ENCODE peak calls at places on chromosomes 6 and 20, in four cellular contexts. One of them, this sample, is unnamed.

GRCh38 chr6:49543087-49543858 is 7.2 kb upstream of the C6orf141 start:
- DNase-seq in uterus: no peak
- DNase-seq in body of pancreas: no peak
- DNase-seq in tibial nerve: no peak
- DNase-seq in this sample: no peak

GRCh38 chr6:146883640-146884531 is 285.1 kb downstream of the ADGB start:
- DNase-seq in uterus: no peak
- DNase-seq in body of pancreas: no peak
- DNase-seq in tibial nerve: no peak
- DNase-seq in this sample: no peak

GRCh38 chr6:166545156-166545555 is 41.3 kb downstream of the RAMACL start:
- DNase-seq in uterus: no peak
- DNase-seq in body of pancreas: no peak
- DNase-seq in tibial nerve: no peak
- DNase-seq in this sample: peak

GRCh38 chr6:111846511-111847409 is 26.5 kb downstream of the FYN start:
- DNase-seq in uterus: no peak
- DNase-seq in body of pancreas: no peak
- DNase-seq in tibial nerve: no peak
- DNase-seq in this sample: no peak

GRCh38 chr6:168016756-168017525 is 19.5 kb downstream of the KIF25 start:
- DNase-seq in uterus: no peak
- DNase-seq in body of pancreas: no peak
- DNase-seq in tibial nerve: no peak
- DNase-seq in this sample: peak

GRCh38 chr6:28543671-28544131 is 18.0 kb downstream of the GPX5 start:
- DNase-seq in uterus: peak
- DNase-seq in body of pancreas: no peak
- DNase-seq in tibial nerve: no peak
- DNase-seq in this sample: no peak

GRCh38 chr6:111474106-111474505 is 8.9 kb downstream of the REV3L start:
- DNase-seq in uterus: no peak
- DNase-seq in body of pancreas: no peak
- DNase-seq in tibial nerve: no peak
- DNase-seq in this sample: no peak

GRCh38 chr20:48909910-48910309 is 11.6 kb upstream of the ARFGEF2 start:
- DNase-seq in uterus: no peak
- DNase-seq in body of pancreas: no peak
- DNase-seq in tibial nerve: no peak
- DNase-seq in this sample: no peak

GRCh38 chr6:144936764-144937163 is 651.6 kb downstream of the UTRN start:
- DNase-seq in uterus: no peak
- DNase-seq in body of pancreas: no peak
- DNase-seq in tibial nerve: no peak
- DNase-seq in this sample: no peak

GRCh38 chr6:131007286-131007685 is 55.8 kb downstream of the EPB41L2 start:
- DNase-seq in uterus: no peak
- DNase-seq in body of pancreas: no peak
- DNase-seq in tibial nerve: no peak
- DNase-seq in this sample: no peak

GRCh38 chr20:38581013-38581412 is at the start of gene ADIG:
- DNase-seq in uterus: no peak
- DNase-seq in body of pancreas: peak
- DNase-seq in tibial nerve: no peak
- DNase-seq in this sample: no peak

GRCh38 chr6:53805725-53806124 is 10.9 kb downstream of the LRRC1 start:
- DNase-seq in uterus: no peak
- DNase-seq in body of pancreas: no peak
- DNase-seq in tibial nerve: no peak
- DNase-seq in this sample: no peak

GRCh38 chr6:110682460-110682853 is 132.8 kb downstream of the CDK19 start:
- DNase-seq in uterus: peak
- DNase-seq in body of pancreas: peak
- DNase-seq in tibial nerve: no peak
- DNase-seq in this sample: no peak

GRCh38 chr6:20846602-20847028 is 312.4 kb downstream of the CDKAL1 start:
- DNase-seq in uterus: no peak
- DNase-seq in body of pancreas: no peak
- DNase-seq in tibial nerve: no peak
- DNase-seq in this sample: no peak

GRCh38 chr20:11438412-11438811 is 479.3 kb upstream of the BTBD3 start:
- DNase-seq in uterus: no peak
- DNase-seq in body of pancreas: no peak
- DNase-seq in tibial nerve: no peak
- DNase-seq in this sample: no peak

GRCh38 chr20:58022711-58023110 is 205.7 kb downstream of the ANKRD60 start:
- DNase-seq in uterus: no peak
- DNase-seq in body of pancreas: no peak
- DNase-seq in tibial nerve: no peak
- DNase-seq in this sample: no peak

GRCh38 chr6:1538348-1538747 is 71.4 kb upstream of the FOXC1 start:
- DNase-seq in uterus: no peak
- DNase-seq in body of pancreas: no peak
- DNase-seq in tibial nerve: no peak
- DNase-seq in this sample: no peak

GRCh38 chr6:156783958-156784357 is 6.8 kb downstream of the ARID1B start:
- DNase-seq in uterus: no peak
- DNase-seq in body of pancreas: no peak
- DNase-seq in tibial nerve: no peak
- DNase-seq in this sample: no peak

DNA sequence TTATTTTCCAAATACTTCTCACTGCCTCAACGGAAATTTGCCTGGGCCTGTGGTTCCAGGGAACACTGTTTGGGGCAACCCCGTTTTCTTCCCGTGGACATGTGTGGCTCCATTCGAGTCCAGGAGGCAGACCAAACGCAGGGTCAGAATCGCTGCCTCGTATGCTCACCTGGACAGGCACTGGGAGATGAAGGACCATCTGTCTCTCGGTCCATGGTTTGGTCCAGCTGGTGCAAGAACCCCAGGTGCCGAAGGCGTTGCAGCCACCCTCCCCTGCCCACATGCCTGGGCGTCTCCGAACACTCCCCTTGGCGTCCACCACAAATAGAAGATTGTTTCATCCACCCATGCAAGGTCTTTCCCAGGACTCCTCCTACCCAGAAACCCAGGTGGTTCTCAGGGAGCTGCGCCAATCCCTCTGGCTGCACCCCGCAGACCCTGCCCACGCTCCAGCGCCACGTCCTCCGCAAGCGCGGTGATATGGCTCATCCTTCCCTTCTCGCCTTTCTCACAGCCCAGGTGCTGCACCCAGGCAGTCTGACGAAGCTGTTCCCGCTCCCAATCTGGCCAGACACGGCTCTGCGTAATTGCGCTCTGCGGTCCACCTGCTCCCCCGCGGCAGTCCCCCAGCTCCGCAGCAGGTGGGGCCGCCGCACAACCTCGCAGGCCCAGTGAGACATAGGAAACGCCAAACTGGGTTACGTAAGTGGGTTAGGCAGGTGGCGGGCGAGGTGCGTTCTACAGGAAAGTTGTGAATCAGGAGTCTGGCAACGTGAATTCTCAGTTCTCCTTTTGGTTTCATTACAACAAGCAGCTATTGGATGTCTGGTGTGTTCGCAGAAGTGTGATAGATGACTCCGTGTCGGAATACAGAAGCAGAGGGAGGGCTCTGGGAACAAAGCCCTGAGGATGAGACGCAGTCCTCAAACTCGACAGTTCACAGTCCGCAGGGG is 146.2 kb upstream of the ECI2 start:
- DNase-seq in uterus: peak
- DNase-seq in body of pancreas: peak
- DNase-seq in tibial nerve: no peak
- DNase-seq in this sample: peak
- TF ChIP-seq CTCF in uterus: peak
- TF ChIP-seq CTCF in body of pancreas: peak
- TF ChIP-seq CTCF in tibial nerve: peak
- TF ChIP-seq CTCF in this sample: peak

GRCh38 chr6:125954735-125955410 is 1.7 kb upstream of the HINT3 start:
- DNase-seq in uterus: no peak
- DNase-seq in body of pancreas: no peak
- DNase-seq in tibial nerve: no peak
- DNase-seq in this sample: no peak

GRCh38 chr6:125957845-125958244 is 1.3 kb downstream of the HINT3 start:
- DNase-seq in uterus: no peak
- DNase-seq in body of pancreas: no peak
- DNase-seq in tibial nerve: no peak
- DNase-seq in this sample: peak

GRCh38 chr6:125957391-125957693 is 772 bp downstream of the HINT3 start:
- DNase-seq in uterus: no peak
- DNase-seq in body of pancreas: no peak
- DNase-seq in tibial nerve: no peak
- DNase-seq in this sample: no peak

GRCh38 chr6:125953502-125953875 is 3.1 kb upstream of the HINT3 start:
- DNase-seq in uterus: no peak
- DNase-seq in body of pancreas: peak
- DNase-seq in tibial nerve: no peak
- DNase-seq in this sample: no peak

DNA sequence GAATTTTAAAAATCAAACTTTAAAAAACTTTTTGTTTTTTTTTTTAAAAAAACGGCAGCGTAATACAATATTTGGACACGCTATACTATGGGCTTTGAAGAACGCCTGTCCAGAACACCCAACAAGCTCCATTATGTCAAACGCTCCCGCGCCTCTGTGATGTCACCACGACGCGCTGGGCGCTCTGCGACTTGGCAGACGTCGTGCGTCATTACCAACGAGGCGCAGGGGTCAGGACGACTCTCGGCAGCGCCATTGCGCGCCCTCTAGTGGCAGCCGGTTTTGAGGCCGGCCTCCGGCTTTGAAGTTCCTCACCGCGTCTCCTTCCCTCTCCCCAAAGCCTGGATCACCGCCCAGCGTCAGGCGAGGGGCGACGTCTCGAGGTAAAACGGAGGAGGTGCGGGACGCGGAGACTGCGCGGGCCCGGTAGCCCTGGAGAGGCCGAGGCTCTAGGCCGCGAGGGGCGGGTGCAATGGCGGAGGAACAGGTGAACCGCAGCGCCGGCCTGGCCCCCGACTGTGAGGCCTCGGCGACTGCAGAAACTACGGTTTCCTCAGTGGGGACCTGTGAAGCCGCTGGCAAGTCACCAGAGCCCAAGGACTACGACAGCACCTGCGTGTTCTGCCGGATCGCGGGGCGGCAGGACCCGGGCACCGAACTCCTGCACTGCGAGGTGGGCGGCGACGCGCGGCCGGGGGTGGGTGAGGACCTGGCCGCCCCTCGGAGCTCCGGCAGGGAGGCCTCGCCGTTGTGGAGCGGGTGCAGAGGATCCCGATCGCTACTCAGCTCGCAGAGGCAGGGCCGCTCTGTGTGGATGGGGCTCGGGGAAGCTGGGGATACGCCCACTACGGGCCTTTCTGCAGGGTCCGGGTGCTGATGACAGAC is at the start of gene HINT3:
- DNase-seq in uterus: peak
- DNase-seq in body of pancreas: peak
- DNase-seq in tibial nerve: peak
- DNase-seq in this sample: peak
- TF ChIP-seq POLR2A in uterus: peak
- TF ChIP-seq POLR2A in body of pancreas: peak
- TF ChIP-seq POLR2A in tibial nerve: peak
- TF ChIP-seq POLR2A in this sample: peak

GRCh38 chr6:32623693-32624092 is 13.5 kb upstream of the HLA-DQA1 start:
- DNase-seq in uterus: no peak
- DNase-seq in body of pancreas: no peak
- DNase-seq in tibial nerve: no peak
- DNase-seq in this sample: no peak

GRCh38 chr6:32621372-32621771 is 15.8 kb upstream of the HLA-DQA1 start:
- DNase-seq in uterus: no peak
- DNase-seq in body of pancreas: no peak
- DNase-seq in tibial nerve: no peak
- DNase-seq in this sample: no peak

GRCh38 chr6:32625137-32625536 is 12.1 kb upstream of the HLA-DQA1 start:
- DNase-seq in uterus: no peak
- DNase-seq in body of pancreas: no peak
- DNase-seq in tibial nerve: no peak
- DNase-seq in this sample: no peak

GRCh38 chr6:32624565-32624964 is 12.6 kb upstream of the HLA-DQA1 start:
- DNase-seq in uterus: no peak
- DNase-seq in body of pancreas: no peak
- DNase-seq in tibial nerve: no peak
- DNase-seq in this sample: no peak

GRCh38 chr6:32622545-32623401 is 14.4 kb upstream of the HLA-DQA1 start:
- DNase-seq in uterus: no peak
- DNase-seq in body of pancreas: no peak
- DNase-seq in tibial nerve: no peak
- DNase-seq in this sample: no peak
- TF ChIP-seq CTCF in uterus: no peak
- TF ChIP-seq CTCF in body of pancreas: no peak
- TF ChIP-seq CTCF in tibial nerve: no peak
- TF ChIP-seq CTCF in this sample: no peak

DNA sequence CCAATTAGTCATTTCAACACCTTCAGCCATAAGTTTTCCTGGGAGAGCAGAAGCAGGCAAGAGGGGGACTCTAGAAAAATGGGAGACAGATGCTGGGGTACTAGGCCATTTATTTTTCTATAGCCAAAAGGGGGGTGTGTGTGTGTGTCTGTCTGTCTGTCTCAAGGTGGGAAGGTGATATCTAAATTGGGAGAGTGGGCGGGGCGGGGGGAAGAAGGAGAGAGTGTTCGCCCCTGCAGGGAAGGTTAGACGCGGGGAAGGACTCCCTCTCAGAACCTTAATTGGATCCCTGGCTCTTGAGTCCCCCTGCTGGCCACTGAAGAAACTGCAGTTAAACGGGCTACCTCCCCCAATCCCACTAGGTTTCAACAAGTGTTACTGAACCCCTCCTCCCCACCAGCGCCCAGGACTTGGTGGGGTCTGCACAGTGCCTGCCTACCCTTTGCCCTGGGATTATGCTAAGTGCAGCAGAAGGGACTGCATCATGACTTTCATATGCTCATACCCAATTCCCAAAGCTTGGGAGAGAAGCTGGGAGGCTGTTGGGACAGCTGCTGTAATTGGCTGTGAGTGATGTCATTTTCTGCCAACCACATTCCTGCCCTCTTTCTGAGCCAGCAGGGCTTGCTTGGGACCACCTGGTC is 45.8 kb downstream of the FOXP4 start:
- DNase-seq in uterus: peak
- DNase-seq in body of pancreas: peak
- DNase-seq in tibial nerve: peak
- DNase-seq in this sample: peak
- TF ChIP-seq POLR2A in uterus: no peak
- TF ChIP-seq POLR2A in body of pancreas: no peak
- TF ChIP-seq POLR2A in tibial nerve: no peak
- TF ChIP-seq POLR2A in this sample: no peak

GRCh38 chr6:3061501-3061941 is 6.8 kb upstream of the RIPK1 start:
- DNase-seq in uterus: no peak
- DNase-seq in body of pancreas: no peak
- DNase-seq in tibial nerve: no peak
- DNase-seq in this sample: no peak
- TF ChIP-seq CTCF in uterus: no peak
- TF ChIP-seq CTCF in body of pancreas: no peak
- TF ChIP-seq CTCF in tibial nerve: no peak
- TF ChIP-seq CTCF in this sample: no peak

DNA sequence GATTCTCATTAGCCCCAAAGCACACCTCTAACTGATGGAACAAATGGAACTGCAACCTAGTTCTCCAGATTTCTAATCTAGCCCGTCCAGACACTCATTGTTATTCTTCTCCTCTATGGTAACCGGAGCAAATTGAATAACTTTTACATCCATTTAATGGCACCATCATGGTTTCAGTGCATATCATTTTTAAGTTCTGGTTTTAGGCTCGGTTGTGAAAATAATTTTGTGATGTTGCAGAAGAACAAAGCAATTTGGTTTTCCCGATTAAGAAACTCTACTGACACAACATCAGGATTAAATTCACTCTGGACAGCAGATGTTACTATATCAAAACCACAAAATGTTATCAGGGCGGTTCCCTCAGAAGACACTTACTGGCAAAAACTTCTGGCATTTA is 42.5 kb upstream of the HBS1L start:
- DNase-seq in uterus: no peak
- DNase-seq in body of pancreas: no peak
- DNase-seq in tibial nerve: no peak
- DNase-seq in this sample: no peak
- TF ChIP-seq POLR2A in uterus: no peak
- TF ChIP-seq POLR2A in body of pancreas: no peak
- TF ChIP-seq POLR2A in tibial nerve: no peak
- TF ChIP-seq POLR2A in this sample: no peak

This sample was measured in lower leg skin.